ENCODE peak calls at places on chromosomes 5 and 9, in eight cellular contexts. One of them, this sample, is unnamed.

GRCh38 chr5:16936150-16937022 is at the start of gene MYO10:
- DNase-seq in cardiac muscle cell: peak
- DNase-seq in heart left ventricle: peak
- DNase-seq in heart right ventricle: peak
- DNase-seq in GM06990: peak
- DNase-seq in nephron progenitor cell: peak
- DNase-seq in HCT116: no peak
- DNase-seq in HL-60: peak
- DNase-seq in this sample: peak

GRCh38 chr9:36154213-36154952 is 14.8 kb upstream of the CCIN start:
- DNase-seq in cardiac muscle cell: peak
- DNase-seq in heart left ventricle: no peak
- DNase-seq in heart right ventricle: peak
- DNase-seq in GM06990: no peak
- DNase-seq in nephron progenitor cell: peak
- DNase-seq in HCT116: no peak
- DNase-seq in HL-60: peak
- DNase-seq in this sample: no peak

GRCh38 chr5:98899456-98899855 is 29.4 kb downstream of the CHD1 start:
- DNase-seq in cardiac muscle cell: no peak
- DNase-seq in heart left ventricle: no peak
- DNase-seq in heart right ventricle: no peak
- DNase-seq in GM06990: no peak
- DNase-seq in nephron progenitor cell: no peak
- DNase-seq in HCT116: no peak
- DNase-seq in HL-60: no peak
- DNase-seq in this sample: no peak

GRCh38 chr5:77847814-77848290 is 71.7 kb upstream of the TBCA start:
- DNase-seq in cardiac muscle cell: no peak
- DNase-seq in heart left ventricle: no peak
- DNase-seq in heart right ventricle: no peak
- DNase-seq in GM06990: no peak
- DNase-seq in nephron progenitor cell: no peak
- DNase-seq in HCT116: no peak
- DNase-seq in HL-60: no peak
- DNase-seq in this sample: no peak

GRCh38 chr5:122844916-122845252 is 529 bp upstream of the SNX24 start:
- DNase-seq in cardiac muscle cell: no peak
- DNase-seq in heart left ventricle: no peak
- DNase-seq in heart right ventricle: no peak
- DNase-seq in GM06990: no peak
- DNase-seq in nephron progenitor cell: no peak
- DNase-seq in HCT116: no peak
- DNase-seq in HL-60: no peak
- DNase-seq in this sample: no peak

GRCh38 chr5:10111575-10111974 is 138.1 kb downstream of the ATPSCKMT start:
- DNase-seq in cardiac muscle cell: peak
- DNase-seq in heart left ventricle: no peak
- DNase-seq in heart right ventricle: no peak
- DNase-seq in GM06990: no peak
- DNase-seq in nephron progenitor cell: peak
- DNase-seq in HCT116: peak
- DNase-seq in HL-60: peak
- DNase-seq in this sample: no peak

GRCh38 chr5:162248107-162248713 is 180.6 kb downstream of the GABRG2 start:
- DNase-seq in cardiac muscle cell: no peak
- DNase-seq in heart left ventricle: no peak
- DNase-seq in heart right ventricle: no peak
- DNase-seq in GM06990: no peak
- DNase-seq in nephron progenitor cell: peak
- DNase-seq in HCT116: no peak
- DNase-seq in HL-60: no peak
- DNase-seq in this sample: no peak

GRCh38 chr5:36200513-36200912 is 41.2 kb downstream of the NADK2 start:
- DNase-seq in cardiac muscle cell: peak
- DNase-seq in heart left ventricle: no peak
- DNase-seq in heart right ventricle: no peak
- DNase-seq in GM06990: no peak
- DNase-seq in nephron progenitor cell: no peak
- DNase-seq in HCT116: no peak
- DNase-seq in HL-60: no peak
- DNase-seq in this sample: no peak

GRCh38 chr5:126913316-126913715 is 117.0 kb downstream of the MARCHF3 start:
- DNase-seq in cardiac muscle cell: no peak
- DNase-seq in heart left ventricle: no peak
- DNase-seq in heart right ventricle: no peak
- DNase-seq in GM06990: no peak
- DNase-seq in nephron progenitor cell: no peak
- DNase-seq in HCT116: no peak
- DNase-seq in HL-60: no peak
- DNase-seq in this sample: no peak

GRCh38 chr5:154221371-154221896 is 30.9 kb downstream of the GALNT10 start:
- DNase-seq in cardiac muscle cell: peak
- DNase-seq in heart left ventricle: no peak
- DNase-seq in heart right ventricle: peak
- DNase-seq in GM06990: no peak
- DNase-seq in nephron progenitor cell: no peak
- DNase-seq in HCT116: peak
- DNase-seq in HL-60: peak
- DNase-seq in this sample: no peak

GRCh38 chr9:113355197-113355596 is 5.9 kb downstream of the BSPRY start:
- DNase-seq in cardiac muscle cell: peak
- DNase-seq in heart left ventricle: no peak
- DNase-seq in heart right ventricle: no peak
- DNase-seq in GM06990: no peak
- DNase-seq in nephron progenitor cell: no peak
- DNase-seq in HCT116: no peak
- DNase-seq in HL-60: no peak
- DNase-seq in this sample: no peak

GRCh38 chr5:22329683-22330082 is 523.5 kb downstream of the CDH12 start:
- DNase-seq in cardiac muscle cell: no peak
- DNase-seq in heart left ventricle: no peak
- DNase-seq in heart right ventricle: no peak
- DNase-seq in GM06990: no peak
- DNase-seq in nephron progenitor cell: no peak
- DNase-seq in HCT116: no peak
- DNase-seq in HL-60: no peak
- DNase-seq in this sample: no peak

GRCh38 chr9:130327070-130327780 is 61.7 kb downstream of the HMCN2 start:
- DNase-seq in cardiac muscle cell: no peak
- DNase-seq in heart left ventricle: no peak
- DNase-seq in heart right ventricle: no peak
- DNase-seq in GM06990: no peak
- DNase-seq in nephron progenitor cell: peak
- DNase-seq in HCT116: no peak
- DNase-seq in HL-60: no peak
- DNase-seq in this sample: no peak
- TF ChIP-seq CTCF in cardiac muscle cell: peak
- TF ChIP-seq CTCF in heart left ventricle: peak
- TF ChIP-seq CTCF in heart right ventricle: peak
- TF ChIP-seq CTCF in GM06990: peak
- TF ChIP-seq CTCF in nephron progenitor cell: peak
- TF ChIP-seq CTCF in HCT116: peak
- TF ChIP-seq CTCF in HL-60: peak
- TF ChIP-seq CTCF in this sample: no peak

GRCh38 chr5:7592910-7593309 is 197.0 kb downstream of the ADCY2 start:
- DNase-seq in cardiac muscle cell: no peak
- DNase-seq in heart left ventricle: no peak
- DNase-seq in heart right ventricle: no peak
- DNase-seq in GM06990: no peak
- DNase-seq in nephron progenitor cell: peak
- DNase-seq in HCT116: no peak
- DNase-seq in HL-60: no peak
- DNase-seq in this sample: no peak
- TF ChIP-seq CTCF in cardiac muscle cell: no peak
- TF ChIP-seq CTCF in heart left ventricle: no peak
- TF ChIP-seq CTCF in heart right ventricle: no peak
- TF ChIP-seq CTCF in GM06990: peak
- TF ChIP-seq CTCF in nephron progenitor cell: peak
- TF ChIP-seq CTCF in HCT116: peak
- TF ChIP-seq CTCF in HL-60: no peak
- TF ChIP-seq CTCF in this sample: no peak

GRCh38 chr5:75668988-75669760 is 48.1 kb downstream of the POC5 start:
- DNase-seq in cardiac muscle cell: peak
- DNase-seq in heart left ventricle: no peak
- DNase-seq in heart right ventricle: peak
- DNase-seq in GM06990: peak
- DNase-seq in nephron progenitor cell: no peak
- DNase-seq in HCT116: no peak
- DNase-seq in HL-60: peak
- DNase-seq in this sample: no peak

GRCh38 chr5:75664933-75665332 is 52.3 kb downstream of the POC5 start:
- DNase-seq in cardiac muscle cell: no peak
- DNase-seq in heart left ventricle: no peak
- DNase-seq in heart right ventricle: no peak
- DNase-seq in GM06990: no peak
- DNase-seq in nephron progenitor cell: no peak
- DNase-seq in HCT116: no peak
- DNase-seq in HL-60: no peak
- DNase-seq in this sample: no peak

GRCh38 chr5:75666801-75667200 is 50.4 kb downstream of the POC5 start:
- DNase-seq in cardiac muscle cell: no peak
- DNase-seq in heart left ventricle: no peak
- DNase-seq in heart right ventricle: no peak
- DNase-seq in GM06990: no peak
- DNase-seq in nephron progenitor cell: no peak
- DNase-seq in HCT116: no peak
- DNase-seq in HL-60: no peak
- DNase-seq in this sample: no peak

GRCh38 chr5:75668348-75668895 is 48.8 kb downstream of the POC5 start:
- DNase-seq in cardiac muscle cell: no peak
- DNase-seq in heart left ventricle: no peak
- DNase-seq in heart right ventricle: no peak
- DNase-seq in GM06990: no peak
- DNase-seq in nephron progenitor cell: no peak
- DNase-seq in HCT116: no peak
- DNase-seq in HL-60: no peak
- DNase-seq in this sample: no peak

DNA sequence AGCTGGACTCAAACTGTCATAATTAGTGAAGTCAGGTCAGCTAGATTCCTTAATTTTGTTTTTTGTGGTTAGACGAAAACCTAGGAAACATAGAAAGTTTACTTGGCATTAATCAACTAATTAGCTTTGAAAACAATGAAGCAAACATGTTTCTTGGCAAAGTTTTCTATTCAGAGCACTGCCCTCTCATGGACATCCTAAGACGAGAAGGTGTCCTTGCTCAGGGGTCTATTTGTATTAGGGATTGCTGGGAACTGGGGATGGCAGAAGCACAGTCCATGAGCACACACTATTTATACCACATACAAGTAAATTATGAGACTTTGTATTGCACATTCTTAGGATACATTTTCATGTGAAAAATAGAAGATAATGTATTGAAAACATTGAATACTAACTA is 49.7 kb downstream of the POC5 start:
- DNase-seq in cardiac muscle cell: peak
- DNase-seq in heart left ventricle: no peak
- DNase-seq in heart right ventricle: no peak
- DNase-seq in GM06990: no peak
- DNase-seq in nephron progenitor cell: no peak
- DNase-seq in HCT116: no peak
- DNase-seq in HL-60: no peak
- DNase-seq in this sample: no peak
- TF ChIP-seq CTCF in cardiac muscle cell: no peak
- TF ChIP-seq CTCF in heart left ventricle: peak
- TF ChIP-seq CTCF in heart right ventricle: no peak
- TF ChIP-seq CTCF in GM06990: peak
- TF ChIP-seq CTCF in nephron progenitor cell: no peak
- TF ChIP-seq CTCF in HCT116: peak
- TF ChIP-seq CTCF in HL-60: no peak
- TF ChIP-seq CTCF in this sample: no peak

GRCh38 chr5:65151632-65152031 is 330.1 kb downstream of the ADAMTS6 start:
- DNase-seq in cardiac muscle cell: peak
- DNase-seq in heart left ventricle: no peak
- DNase-seq in heart right ventricle: no peak
- DNase-seq in GM06990: no peak
- DNase-seq in nephron progenitor cell: no peak
- DNase-seq in HCT116: no peak
- DNase-seq in HL-60: no peak
- DNase-seq in this sample: no peak
- TF ChIP-seq CTCF in cardiac muscle cell: no peak
- TF ChIP-seq CTCF in heart left ventricle: no peak
- TF ChIP-seq CTCF in heart right ventricle: no peak
- TF ChIP-seq CTCF in GM06990: no peak
- TF ChIP-seq CTCF in nephron progenitor cell: no peak
- TF ChIP-seq CTCF in HCT116: no peak
- TF ChIP-seq CTCF in HL-60: no peak
- TF ChIP-seq CTCF in this sample: no peak

DNA sequence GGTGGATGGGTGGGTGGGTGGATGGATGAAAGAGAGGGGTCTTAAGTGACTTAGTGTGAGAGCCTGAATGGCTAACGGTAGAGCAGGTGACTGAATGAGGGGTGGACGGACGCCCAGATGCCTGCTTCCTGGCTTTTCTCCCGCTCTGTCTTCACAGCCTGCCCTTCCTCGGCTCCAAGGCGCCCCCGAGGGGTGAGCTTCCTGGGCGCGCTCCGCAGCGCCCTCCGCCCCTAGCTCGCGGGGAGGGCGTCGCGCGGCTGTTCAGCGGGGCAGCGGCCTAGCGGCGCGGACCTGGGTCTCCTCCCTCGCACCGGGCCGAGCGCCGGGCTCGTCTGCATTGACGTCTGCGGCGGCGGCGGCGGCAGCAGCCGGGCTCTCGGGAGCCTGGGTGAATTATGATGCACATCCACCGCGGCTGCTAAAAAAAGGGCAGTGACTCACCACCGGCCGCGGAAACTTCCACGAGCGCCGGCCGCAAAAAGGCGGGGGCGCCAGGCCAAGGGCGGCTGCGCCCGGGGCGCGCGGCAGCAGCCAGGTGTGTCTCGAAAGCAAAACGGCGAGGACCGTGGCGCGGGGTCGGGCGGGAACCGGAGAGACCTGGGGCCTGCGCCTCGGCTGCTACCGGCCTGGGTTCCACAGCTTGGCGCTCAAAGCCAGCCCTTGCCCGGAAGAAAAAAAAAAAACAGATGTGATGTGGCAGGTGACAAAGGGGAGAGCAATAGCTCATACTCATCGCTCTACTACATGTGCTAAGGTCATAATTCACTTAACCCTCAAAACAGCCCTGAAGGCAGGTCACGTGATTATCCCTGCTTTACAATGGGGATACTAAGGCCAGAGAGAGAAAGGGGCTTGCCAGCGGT is 143.0 kb upstream of the ADRA1B start:
- DNase-seq in cardiac muscle cell: peak
- DNase-seq in heart left ventricle: peak
- DNase-seq in heart right ventricle: peak
- DNase-seq in GM06990: peak
- DNase-seq in nephron progenitor cell: peak
- DNase-seq in HCT116: peak
- DNase-seq in HL-60: peak
- DNase-seq in this sample: peak
- TF ChIP-seq CTCF in cardiac muscle cell: peak
- TF ChIP-seq CTCF in heart left ventricle: peak
- TF ChIP-seq CTCF in heart right ventricle: no peak
- TF ChIP-seq CTCF in GM06990: no peak
- TF ChIP-seq CTCF in nephron progenitor cell: peak
- TF ChIP-seq CTCF in HCT116: peak
- TF ChIP-seq CTCF in HL-60: no peak
- TF ChIP-seq CTCF in this sample: no peak

This sample was measured in omental fat pad.